ENCODE peak calls at places on chromosomes 16 and 17, in nine cellular contexts. One of them, this sample, is unnamed.
A peak's percentile ranks its signal among the peaks of the same experiment; 100 is the strongest.

GRCh38 chr16:9666834-9667480 is 515.3 kb downstream of the GRIN2A start:
- DNase-seq in fibroblast of lung: no peak
- DNase-seq in CD4-positive, alpha-beta T cell: no peak
- DNase-seq in Karpas-422: no peak
- DNase-seq in pancreas: no peak
- DNase-seq in neuronal stem cell: no peak
- DNase-seq in heart right ventricle: no peak
- DNase-seq in stomach: no peak
- DNase-seq in CD8-positive, alpha-beta T cell: no peak
- DNase-seq in this sample: no peak

GRCh38 chr16:75096730-75097129 is 19.9 kb downstream of the LDHD start:
- DNase-seq in fibroblast of lung: no peak
- DNase-seq in CD4-positive, alpha-beta T cell: no peak
- DNase-seq in Karpas-422: no peak
- DNase-seq in pancreas: peak; percentile 70
- DNase-seq in neuronal stem cell: no peak
- DNase-seq in heart right ventricle: no peak
- DNase-seq in stomach: peak; percentile 80
- DNase-seq in CD8-positive, alpha-beta T cell: no peak
- DNase-seq in this sample: no peak

GRCh38 chr16:57629516-57630401 is 1.3 kb downstream of the ADGRG1 start:
- DNase-seq in fibroblast of lung: no peak
- DNase-seq in CD4-positive, alpha-beta T cell: no peak
- DNase-seq in Karpas-422: no peak
- DNase-seq in pancreas: no peak
- DNase-seq in neuronal stem cell: no peak
- DNase-seq in heart right ventricle: no peak
- DNase-seq in stomach: no peak
- DNase-seq in CD8-positive, alpha-beta T cell: no peak
- DNase-seq in this sample: no peak

GRCh38 chr16:47971225-47971624 is 184.6 kb downstream of the ABCC12 start:
- DNase-seq in fibroblast of lung: no peak
- DNase-seq in CD4-positive, alpha-beta T cell: no peak
- DNase-seq in Karpas-422: no peak
- DNase-seq in pancreas: no peak
- DNase-seq in neuronal stem cell: no peak
- DNase-seq in heart right ventricle: no peak
- DNase-seq in stomach: no peak
- DNase-seq in CD8-positive, alpha-beta T cell: no peak
- DNase-seq in this sample: no peak

GRCh38 chr17:69325518-69326301 is 1.2 kb downstream of the ABCA5 start:
- DNase-seq in fibroblast of lung: no peak
- DNase-seq in CD4-positive, alpha-beta T cell: no peak
- DNase-seq in Karpas-422: no peak
- DNase-seq in pancreas: peak; percentile 19
- DNase-seq in neuronal stem cell: peak; percentile 8
- DNase-seq in heart right ventricle: no peak
- DNase-seq in stomach: no peak
- DNase-seq in CD8-positive, alpha-beta T cell: no peak
- DNase-seq in this sample: no peak

GRCh38 chr17:58789831-58790230 is 34.2 kb downstream of the PPM1E start:
- DNase-seq in fibroblast of lung: no peak
- DNase-seq in CD4-positive, alpha-beta T cell: no peak
- DNase-seq in Karpas-422: no peak
- DNase-seq in pancreas: no peak
- DNase-seq in neuronal stem cell: no peak
- DNase-seq in heart right ventricle: no peak
- DNase-seq in stomach: no peak
- DNase-seq in CD8-positive, alpha-beta T cell: no peak
- DNase-seq in this sample: no peak

GRCh38 chr16:83856846-83857245 is 42.1 kb upstream of the MLYCD start:
- DNase-seq in fibroblast of lung: no peak
- DNase-seq in CD4-positive, alpha-beta T cell: no peak
- DNase-seq in Karpas-422: no peak
- DNase-seq in pancreas: no peak
- DNase-seq in neuronal stem cell: no peak
- DNase-seq in heart right ventricle: no peak
- DNase-seq in stomach: no peak
- DNase-seq in CD8-positive, alpha-beta T cell: no peak
- DNase-seq in this sample: no peak

GRCh38 chr17:75827291-75828050 is 16.7 kb downstream of the UNC13D start:
- DNase-seq in fibroblast of lung: peak; percentile 56
- DNase-seq in CD4-positive, alpha-beta T cell: peak; percentile 30
- DNase-seq in Karpas-422: peak; percentile 75
- DNase-seq in pancreas: peak; percentile 72
- DNase-seq in neuronal stem cell: peak; percentile 69
- DNase-seq in heart right ventricle: peak; percentile 64
- DNase-seq in stomach: peak; percentile 62
- DNase-seq in CD8-positive, alpha-beta T cell: no peak
- DNase-seq in this sample: peak; percentile 70

GRCh38 chr16:14658063-14658462 is 25.3 kb downstream of the BFAR start:
- DNase-seq in fibroblast of lung: no peak
- DNase-seq in CD4-positive, alpha-beta T cell: no peak
- DNase-seq in Karpas-422: peak; percentile 83
- DNase-seq in pancreas: no peak
- DNase-seq in neuronal stem cell: no peak
- DNase-seq in heart right ventricle: no peak
- DNase-seq in stomach: no peak
- DNase-seq in CD8-positive, alpha-beta T cell: no peak
- DNase-seq in this sample: no peak

GRCh38 chr17:57679906-57680695 is 65.0 kb downstream of the CCDC182 start:
- DNase-seq in fibroblast of lung: no peak
- DNase-seq in CD4-positive, alpha-beta T cell: no peak
- DNase-seq in Karpas-422: no peak
- DNase-seq in pancreas: no peak
- DNase-seq in neuronal stem cell: no peak
- DNase-seq in heart right ventricle: no peak
- DNase-seq in stomach: no peak
- DNase-seq in CD8-positive, alpha-beta T cell: no peak
- DNase-seq in this sample: no peak

GRCh38 chr17:59002848-59003247 is 103.8 kb downstream of the TRIM37 start:
- DNase-seq in fibroblast of lung: peak; percentile 45
- DNase-seq in CD4-positive, alpha-beta T cell: no peak
- DNase-seq in Karpas-422: no peak
- DNase-seq in pancreas: no peak
- DNase-seq in neuronal stem cell: no peak
- DNase-seq in heart right ventricle: no peak
- DNase-seq in stomach: no peak
- DNase-seq in CD8-positive, alpha-beta T cell: no peak
- DNase-seq in this sample: no peak

GRCh38 chr17:17739388-17740066 is 58.3 kb downstream of the RAI1 start:
- DNase-seq in fibroblast of lung: peak; percentile 71
- DNase-seq in CD4-positive, alpha-beta T cell: no peak
- DNase-seq in Karpas-422: no peak
- DNase-seq in pancreas: no peak
- DNase-seq in neuronal stem cell: no peak
- DNase-seq in heart right ventricle: no peak
- DNase-seq in stomach: peak; percentile 50
- DNase-seq in CD8-positive, alpha-beta T cell: no peak
- DNase-seq in this sample: no peak

GRCh38 chr17:75153854-75154194 is 488 bp downstream of the JPT1 start:
- DNase-seq in fibroblast of lung: no peak
- DNase-seq in CD4-positive, alpha-beta T cell: no peak
- DNase-seq in Karpas-422: peak; percentile 70
- DNase-seq in pancreas: no peak
- DNase-seq in neuronal stem cell: no peak
- DNase-seq in heart right ventricle: no peak
- DNase-seq in stomach: no peak
- DNase-seq in CD8-positive, alpha-beta T cell: no peak
- DNase-seq in this sample: peak; percentile 58

GRCh38 chr16:84553873-84554399 is 49.5 kb upstream of the MEAK7 start:
- DNase-seq in fibroblast of lung: no peak
- DNase-seq in CD4-positive, alpha-beta T cell: peak; percentile 31
- DNase-seq in Karpas-422: no peak
- DNase-seq in pancreas: no peak
- DNase-seq in neuronal stem cell: no peak
- DNase-seq in heart right ventricle: no peak
- DNase-seq in stomach: no peak
- DNase-seq in CD8-positive, alpha-beta T cell: peak; percentile 8
- DNase-seq in this sample: no peak

GRCh38 chr17:47281246-47281645 is 27.6 kb downstream of the ITGB3 start:
- DNase-seq in fibroblast of lung: no peak
- DNase-seq in CD4-positive, alpha-beta T cell: no peak
- DNase-seq in Karpas-422: no peak
- DNase-seq in pancreas: no peak
- DNase-seq in neuronal stem cell: no peak
- DNase-seq in heart right ventricle: no peak
- DNase-seq in stomach: no peak
- DNase-seq in CD8-positive, alpha-beta T cell: no peak
- DNase-seq in this sample: no peak

GRCh38 chr17:45763182-45763581 is 20.9 kb upstream of the CRHR1 start:
- DNase-seq in fibroblast of lung: no peak
- DNase-seq in CD4-positive, alpha-beta T cell: no peak
- DNase-seq in Karpas-422: no peak
- DNase-seq in pancreas: no peak
- DNase-seq in neuronal stem cell: no peak
- DNase-seq in heart right ventricle: no peak
- DNase-seq in stomach: no peak
- DNase-seq in CD8-positive, alpha-beta T cell: no peak
- DNase-seq in this sample: no peak

GRCh38 chr17:45758544-45758943 is 25.6 kb upstream of the CRHR1 start:
- DNase-seq in fibroblast of lung: no peak
- DNase-seq in CD4-positive, alpha-beta T cell: no peak
- DNase-seq in Karpas-422: no peak
- DNase-seq in pancreas: no peak
- DNase-seq in neuronal stem cell: no peak
- DNase-seq in heart right ventricle: no peak
- DNase-seq in stomach: no peak
- DNase-seq in CD8-positive, alpha-beta T cell: no peak
- DNase-seq in this sample: no peak

GRCh38 chr17:45764479-45764878 is 19.6 kb upstream of the CRHR1 start:
- DNase-seq in fibroblast of lung: no peak
- DNase-seq in CD4-positive, alpha-beta T cell: no peak
- DNase-seq in Karpas-422: no peak
- DNase-seq in pancreas: no peak
- DNase-seq in neuronal stem cell: no peak
- DNase-seq in heart right ventricle: no peak
- DNase-seq in stomach: no peak
- DNase-seq in CD8-positive, alpha-beta T cell: no peak
- DNase-seq in this sample: no peak

GRCh38 chr17:45759761-45760160 is 24.4 kb upstream of the CRHR1 start:
- DNase-seq in fibroblast of lung: no peak
- DNase-seq in CD4-positive, alpha-beta T cell: no peak
- DNase-seq in Karpas-422: peak; percentile 62
- DNase-seq in pancreas: no peak
- DNase-seq in neuronal stem cell: no peak
- DNase-seq in heart right ventricle: no peak
- DNase-seq in stomach: no peak
- DNase-seq in CD8-positive, alpha-beta T cell: no peak
- DNase-seq in this sample: no peak

DNA sequence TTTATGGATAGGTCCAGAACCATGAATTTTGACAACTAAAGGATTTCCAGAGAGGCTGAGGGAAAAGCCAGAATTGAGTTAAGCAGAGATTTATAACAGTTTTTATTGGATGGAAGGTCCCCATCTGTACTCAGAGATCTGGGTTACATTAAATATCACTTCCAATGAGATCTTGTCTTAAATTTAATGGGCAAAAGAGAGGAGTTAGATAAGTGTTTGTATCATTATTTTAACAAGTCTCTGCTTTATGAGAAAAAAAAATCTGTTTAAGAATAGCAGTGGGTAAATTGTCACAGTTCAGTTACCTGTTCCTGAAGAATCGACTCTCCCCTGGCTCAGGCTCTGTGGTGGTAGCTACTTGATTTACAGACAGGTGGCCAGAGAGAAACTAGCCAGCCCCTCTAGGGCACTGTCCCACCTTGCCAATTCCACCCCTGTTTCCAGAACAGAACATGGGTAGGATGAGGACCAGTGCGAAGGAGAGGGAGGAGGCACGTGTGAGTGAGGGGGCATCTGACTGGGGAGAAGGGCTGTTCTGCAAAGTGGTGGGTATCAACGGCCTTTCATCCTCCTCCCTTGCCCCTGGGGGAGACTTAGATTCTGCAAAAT is 22.1 kb upstream of the CRHR1 start:
- DNase-seq in fibroblast of lung: no peak
- DNase-seq in CD4-positive, alpha-beta T cell: no peak
- DNase-seq in Karpas-422: no peak
- DNase-seq in pancreas: no peak
- DNase-seq in neuronal stem cell: no peak
- DNase-seq in heart right ventricle: no peak
- DNase-seq in stomach: no peak
- DNase-seq in CD8-positive, alpha-beta T cell: no peak
- DNase-seq in this sample: no peak
- H3K27me3 ChIP-seq in fibroblast of lung: no peaks in the 10 kb centered on the region
- H3K27me3 ChIP-seq in CD4-positive, alpha-beta T cell: peaks cover 5% of the 10 kb centered on the region
- H3K27me3 ChIP-seq in Karpas-422: no peaks in the 10 kb centered on the region
- H3K27me3 ChIP-seq in pancreas: no peaks in the 10 kb centered on the region
- H3K27me3 ChIP-seq in neuronal stem cell: no peaks in the 10 kb centered on the region
- H3K27me3 ChIP-seq in heart right ventricle: peaks cover 15% of the 10 kb centered on the region
- H3K27me3 ChIP-seq in stomach: peaks cover 63% of the 10 kb centered on the region
- H3K27me3 ChIP-seq in CD8-positive, alpha-beta T cell: peaks cover 7% of the 10 kb centered on the region
- H3K27me3 ChIP-seq in this sample: no peaks in the 10 kb centered on the region

DNA sequence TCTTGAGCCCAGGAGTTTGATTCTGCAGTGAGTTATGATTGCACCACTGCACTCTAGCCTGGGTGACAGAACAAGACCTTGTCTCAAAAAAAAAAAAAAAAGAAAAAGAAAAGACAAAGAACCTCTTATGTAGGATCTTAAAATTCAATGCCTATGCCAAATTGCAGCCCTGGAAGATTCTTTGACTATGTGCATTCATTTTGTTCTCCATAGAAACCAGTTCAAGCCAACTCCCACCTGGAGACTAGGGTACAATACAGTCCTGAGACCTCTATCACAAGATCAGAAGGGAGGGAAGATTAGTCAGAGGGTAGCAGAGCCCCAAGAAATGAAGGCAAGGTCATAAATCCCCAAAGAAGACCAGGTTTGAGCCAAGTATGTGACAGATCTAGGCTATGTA is 90.6 kb upstream of the HAS3 start:
- DNase-seq in fibroblast of lung: no peak
- DNase-seq in CD4-positive, alpha-beta T cell: no peak
- DNase-seq in Karpas-422: no peak
- DNase-seq in pancreas: no peak
- DNase-seq in neuronal stem cell: no peak
- DNase-seq in heart right ventricle: no peak
- DNase-seq in stomach: no peak
- DNase-seq in CD8-positive, alpha-beta T cell: no peak
- DNase-seq in this sample: no peak
- H3K27me3 ChIP-seq in fibroblast of lung: no peaks in the 10 kb centered on the region
- H3K27me3 ChIP-seq in CD4-positive, alpha-beta T cell: no peaks in the 10 kb centered on the region
- H3K27me3 ChIP-seq in Karpas-422: no peaks in the 10 kb centered on the region
- H3K27me3 ChIP-seq in pancreas: no peaks in the 10 kb centered on the region
- H3K27me3 ChIP-seq in neuronal stem cell: no peaks in the 10 kb centered on the region
- H3K27me3 ChIP-seq in heart right ventricle: no peaks in the 10 kb centered on the region
- H3K27me3 ChIP-seq in stomach: no peaks in the 10 kb centered on the region
- H3K27me3 ChIP-seq in CD8-positive, alpha-beta T cell: no peaks in the 10 kb centered on the region
- H3K27me3 ChIP-seq in this sample: no peaks in the 10 kb centered on the region

GRCh38 chr16:87604572-87605135 is 2.3 kb downstream of the JPH3 start:
- DNase-seq in fibroblast of lung: no peak
- DNase-seq in CD4-positive, alpha-beta T cell: no peak
- DNase-seq in Karpas-422: no peak
- DNase-seq in pancreas: no peak
- DNase-seq in neuronal stem cell: no peak
- DNase-seq in heart right ventricle: no peak
- DNase-seq in stomach: no peak
- DNase-seq in CD8-positive, alpha-beta T cell: no peak
- DNase-seq in this sample: no peak
- H3K27me3 ChIP-seq in fibroblast of lung: peaks cover 45% of the 10 kb centered on the region
- H3K27me3 ChIP-seq in CD4-positive, alpha-beta T cell: peaks cover 77% of the 10 kb centered on the region
- H3K27me3 ChIP-seq in Karpas-422: no peaks in the 10 kb centered on the region
- H3K27me3 ChIP-seq in pancreas: no peaks in the 10 kb centered on the region
- H3K27me3 ChIP-seq in neuronal stem cell: no peaks in the 10 kb centered on the region
- H3K27me3 ChIP-seq in heart right ventricle: peaks cover 80% of the 10 kb centered on the region
- H3K27me3 ChIP-seq in stomach: peaks cover 96% of the 10 kb centered on the region
- H3K27me3 ChIP-seq in CD8-positive, alpha-beta T cell: peaks cover 9% of the 10 kb centered on the region
- H3K27me3 ChIP-seq in this sample: peaks cover 1% of the 10 kb centered on the region

GRCh38 chr17:73956169-73956568 is 247.3 kb upstream of the RPL38 start:
- DNase-seq in fibroblast of lung: no peak
- DNase-seq in CD4-positive, alpha-beta T cell: no peak
- DNase-seq in Karpas-422: no peak
- DNase-seq in pancreas: no peak
- DNase-seq in neuronal stem cell: no peak
- DNase-seq in heart right ventricle: no peak
- DNase-seq in stomach: no peak
- DNase-seq in CD8-positive, alpha-beta T cell: no peak
- DNase-seq in this sample: no peak
- H3K27me3 ChIP-seq in fibroblast of lung: no peaks in the 10 kb centered on the region
- H3K27me3 ChIP-seq in CD4-positive, alpha-beta T cell: peaks cover 17% of the 10 kb centered on the region
- H3K27me3 ChIP-seq in Karpas-422: no peaks in the 10 kb centered on the region
- H3K27me3 ChIP-seq in pancreas: no peaks in the 10 kb centered on the region
- H3K27me3 ChIP-seq in neuronal stem cell: no peaks in the 10 kb centered on the region
- H3K27me3 ChIP-seq in heart right ventricle: peaks cover 48% of the 10 kb centered on the region
- H3K27me3 ChIP-seq in stomach: peaks cover 60% of the 10 kb centered on the region
- H3K27me3 ChIP-seq in CD8-positive, alpha-beta T cell: peaks cover 9% of the 10 kb centered on the region
- H3K27me3 ChIP-seq in this sample: no peaks in the 10 kb centered on the region